ENCODE peak calls at places on chromosome 22, in eight cellular contexts. A, R, E, J, Q, I, N and K are unnamed samples.

GRCh38 chr22:20509344-20510047 is 2.1 kb downstream of the MED15 start:
- DNase-seq in Q (peak), I (peak), E (peak), A (peak), J (no peak), N (peak), R (peak), K (peak)

GRCh38 chr22:30909306-30909705 is 59.3 kb downstream of the MORC2 start:
- DNase-seq in A (no peak), E (no peak), R (no peak), I (no peak), Q (no peak), N (no peak), J (no peak), K (no peak)

GRCh38 chr22:35335468-35335867 is 35.8 kb downstream of the TOM1 start:
- DNase-seq in E (no peak), I (no peak), Q (no peak), R (no peak), J (no peak), A (no peak), N (no peak), K (no peak)

GRCh38 chr22:39946571-39947407 is 13.4 kb upstream of the TMA7B start:
- DNase-seq in R (no peak), J (no peak), A (no peak), E (no peak), Q (no peak), N (peak), I (no peak), K (no peak)

GRCh38 chr22:29308791-29309262 is 2.4 kb downstream of the GAS2L1 start:
- DNase-seq in A (peak), I (peak), J (no peak), Q (peak), E (no peak), R (peak), N (peak), K (peak)

GRCh38 chr22:33807465-33807864 is 112.8 kb downstream of the LARGE1 start:
- DNase-seq in Q (no peak), A (no peak), J (no peak), R (peak), E (no peak), I (peak), N (no peak), K (peak)

GRCh38 chr22:25663654-25664053 is 78.3 kb upstream of the MYO18B start:
- DNase-seq in A (no peak), R (no peak), E (no peak), Q (no peak), N (no peak), I (no peak), J (no peak), K (no peak)

GRCh38 chr22:50711446-50712340 is 26.3 kb upstream of the ACR start:
- DNase-seq in A (no peak), E (no peak), J (no peak), R (peak), Q (no peak), I (no peak), N (no peak), K (no peak)

GRCh38 chr22:25706197-25706596 is 35.8 kb upstream of the MYO18B start:
- DNase-seq in Q (no peak), J (no peak), R (no peak), E (no peak), I (no peak), A (no peak), N (no peak), K (no peak)

DNA sequence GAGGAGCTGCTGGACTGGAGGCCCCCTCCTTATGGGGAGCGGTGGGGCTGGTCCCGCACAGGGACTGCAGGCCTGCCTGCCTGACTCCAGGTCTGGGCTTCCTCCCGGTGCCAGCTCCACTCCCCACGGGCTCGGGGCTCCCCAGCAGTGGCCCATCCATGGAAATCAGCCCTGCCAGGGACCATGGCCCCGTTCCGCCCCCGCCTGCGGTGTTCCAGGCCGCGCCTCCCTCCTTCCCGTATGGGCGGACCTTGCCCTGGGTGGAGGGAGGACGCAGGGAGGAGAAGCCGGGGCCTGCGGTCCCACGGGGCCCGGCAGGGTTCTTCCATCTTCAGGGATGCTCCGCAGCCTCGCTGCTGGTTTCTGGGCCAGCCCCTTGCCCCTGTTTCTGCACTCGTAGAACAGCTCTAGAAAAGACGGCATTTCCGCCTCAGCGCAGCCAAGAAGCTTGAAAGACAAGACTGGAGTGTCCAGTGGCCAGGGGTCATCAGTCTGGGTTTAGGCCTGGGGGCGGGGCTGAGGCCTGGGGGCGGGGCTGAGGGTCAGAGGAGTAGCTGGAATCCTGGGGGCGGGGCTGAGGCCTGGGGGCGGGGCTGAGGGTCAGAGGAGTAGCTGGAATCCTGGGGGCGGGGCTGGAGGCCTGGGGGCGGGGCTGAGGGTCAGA is 1330.6 kb downstream of the BRD1 start:
- DNase-seq in Q (no peak), E (no peak), N (no peak), I (no peak), R (no peak), J (no peak), A (no peak), K (no peak)
- TF ChIP-seq CTCF in Q (no peak), E (no peak), N (no peak), I (no peak), R (no peak), J (no peak), A (no peak), K (no peak)

DNA sequence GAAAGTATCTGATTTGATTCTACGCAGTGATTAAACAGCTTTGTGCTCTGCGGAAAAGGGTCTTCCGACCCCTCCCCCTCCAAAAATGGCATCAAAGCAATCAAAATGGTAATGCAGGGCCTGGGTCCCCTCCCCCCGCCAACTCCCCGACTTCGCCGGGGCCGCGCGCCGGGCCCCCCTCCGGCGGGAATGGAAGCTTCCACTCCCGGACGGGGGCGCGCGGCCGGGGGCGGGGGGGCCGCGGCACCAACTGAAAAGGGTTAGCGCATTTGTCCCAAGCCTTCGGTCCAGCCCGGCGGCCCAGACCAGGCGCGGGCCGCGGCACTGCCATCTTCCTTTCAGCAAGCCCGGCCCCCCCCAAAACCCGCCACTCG is 2.9 kb downstream of the PHF21B start:
- DNase-seq in R (no peak), J (no peak), N (no peak), A (no peak), I (no peak), Q (no peak), E (no peak), K (no peak)
- H3K4me3 ChIP-seq in R (no peak), J (no peak), N (no peak), A (no peak), I (no peak), Q (no peak), E (no peak), K (no peak)

DNA sequence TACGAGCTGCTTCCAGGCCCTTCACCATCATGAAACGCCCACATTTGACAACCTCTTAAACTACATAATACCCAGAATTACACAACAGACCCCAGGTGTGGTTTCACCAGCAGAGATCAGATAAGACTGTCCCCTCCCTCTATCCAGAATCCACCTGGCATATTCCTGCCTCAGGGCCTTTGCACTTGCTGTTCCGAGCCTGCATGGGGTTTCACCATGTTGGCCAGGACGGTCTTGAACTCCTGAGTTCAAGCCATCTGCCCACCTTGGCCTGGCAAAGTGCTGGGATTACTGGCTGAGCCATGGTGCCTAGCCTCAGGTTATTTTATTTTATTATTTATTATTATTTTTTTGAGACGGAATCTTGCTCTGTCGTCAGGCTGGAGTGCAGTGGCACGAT is 73.4 kb downstream of the FBXO7 start:
- DNase-seq in E (no peak), N (no peak), I (no peak), A (no peak), Q (no peak), R (no peak), J (no peak), K (no peak)
- TF ChIP-seq CTCF in E (no peak), N (no peak), I (no peak), A (no peak), Q (no peak), R (no peak), J (no peak), K (no peak)

GRCh38 chr22:38707984-38708383 is 2.2 kb downstream of the GTPBP1 start:
- DNase-seq in Q (no peak), R (no peak), J (no peak), N (no peak), A (no peak), I (no peak), E (no peak), K (no peak)
- H3K4me3 ChIP-seq in Q (peak), R (no peak), J (no peak), N (peak), A (no peak), I (no peak), E (no peak), K (no peak)

GRCh38 chr22:32476804-32477203 is 2.2 kb downstream of the FBXO7 start:
- DNase-seq in A (no peak), J (no peak), R (no peak), I (no peak), E (no peak), N (no peak), Q (no peak), K (no peak)

GRCh38 chr22:32476286-32476685 is 1.7 kb downstream of the FBXO7 start:
- DNase-seq in A (no peak), J (no peak), R (no peak), I (no peak), E (no peak), N (peak), Q (no peak), K (no peak)

GRCh38 chr22:32473388-32473952 is 1.1 kb upstream of the FBXO7 start:
- DNase-seq in I (peak), N (peak), A (peak), E (no peak), Q (peak), R (peak), J (peak), K (peak)

GRCh38 chr22:32475428-32476010 is 908 bp downstream of the FBXO7 start:
- DNase-seq in J (peak), I (peak), A (peak), E (no peak), Q (peak), N (peak), R (no peak), K (no peak)

GRCh38 chr22:32474635-32475427 is at the start of gene FBXO7:
- DNase-seq in R (peak), J (peak), I (peak), N (peak), Q (peak), A (peak), E (no peak), K (peak)
- TF ChIP-seq CTCF in R (peak), J (peak), I (peak), N (no peak), Q (no peak), A (peak), E (peak), K (peak)

GRCh38 chr22:41216984-41217383 is 11.9 kb downstream of the L3MBTL2 start:
- DNase-seq in J (no peak), E (no peak), N (no peak), A (peak), R (peak), I (peak), Q (no peak), K (no peak)
- H3K4me3 ChIP-seq in J (no peak), E (no peak), N (no peak), A (peak), R (no peak), I (peak), Q (no peak), K (no peak)

GRCh38 chr22:27152883-27153282 is 495.5 kb downstream of the MIAT start:
- DNase-seq in A (no peak), E (no peak), J (no peak), N (no peak), R (no peak), Q (no peak), I (no peak), K (no peak)

GRCh38 chr22:27149886-27150529 is 492.6 kb downstream of the MIAT start:
- DNase-seq in Q (no peak), J (no peak), I (no peak), R (peak), E (no peak), A (no peak), N (no peak), K (peak)

GRCh38 chr22:27152033-27152432 is 494.6 kb downstream of the MIAT start:
- DNase-seq in A (no peak), R (no peak), N (no peak), J (no peak), E (no peak), Q (no peak), I (no peak), K (peak)

GRCh38 chr22:27150530-27150909 is 493.1 kb downstream of the MIAT start:
- DNase-seq in Q (no peak), A (peak), I (no peak), J (no peak), R (no peak), E (no peak), N (peak), K (no peak)

DNA sequence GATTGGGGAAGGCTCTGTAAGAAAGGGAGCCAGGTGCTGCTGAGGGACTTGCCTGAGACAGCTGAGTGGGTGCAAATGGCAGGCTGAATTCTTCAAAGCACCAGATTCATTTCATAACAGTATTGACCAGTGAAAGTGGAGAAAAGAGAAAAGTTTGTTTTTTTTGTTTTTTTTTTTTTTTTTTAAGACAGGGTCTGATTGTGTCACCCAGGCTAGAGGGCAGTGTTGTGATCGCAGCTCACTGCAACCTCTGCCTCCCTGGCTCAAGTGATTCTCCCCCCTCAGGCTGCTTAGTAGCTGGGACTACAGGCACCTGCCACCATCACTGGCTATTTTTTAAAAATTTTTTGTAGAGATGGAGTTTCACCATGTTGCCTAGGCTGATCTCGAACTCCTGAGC is 494.0 kb downstream of the MIAT start:
- DNase-seq in R (no peak), J (no peak), I (no peak), Q (no peak), N (no peak), A (no peak), E (no peak), K (no peak)
- TF ChIP-seq CTCF in R (no peak), J (peak), I (no peak), Q (no peak), N (no peak), A (no peak), E (no peak), K (peak)

GRCh38 chr22:17778412-17778976 is 4.2 kb upstream of the BID start:
- DNase-seq in N (no peak), Q (no peak), I (no peak), A (no peak), R (no peak), J (no peak), E (no peak), K (no peak)

GRCh38 chr22:17777717-17778044 is 3.4 kb upstream of the BID start:
- DNase-seq in Q (no peak), A (no peak), J (no peak), R (no peak), N (no peak), E (no peak), I (no peak), K (no peak)

GRCh38 chr22:17774928-17775675 is 833 bp upstream of the BID start:
- DNase-seq in R (no peak), Q (no peak), A (no peak), J (no peak), I (no peak), N (no peak), E (no peak), K (no peak)

GRCh38 chr22:17775781-17776470 is 1.7 kb upstream of the BID start:
- DNase-seq in A (no peak), J (no peak), I (no peak), E (no peak), Q (no peak), N (no peak), R (no peak), K (no peak)

DNA sequence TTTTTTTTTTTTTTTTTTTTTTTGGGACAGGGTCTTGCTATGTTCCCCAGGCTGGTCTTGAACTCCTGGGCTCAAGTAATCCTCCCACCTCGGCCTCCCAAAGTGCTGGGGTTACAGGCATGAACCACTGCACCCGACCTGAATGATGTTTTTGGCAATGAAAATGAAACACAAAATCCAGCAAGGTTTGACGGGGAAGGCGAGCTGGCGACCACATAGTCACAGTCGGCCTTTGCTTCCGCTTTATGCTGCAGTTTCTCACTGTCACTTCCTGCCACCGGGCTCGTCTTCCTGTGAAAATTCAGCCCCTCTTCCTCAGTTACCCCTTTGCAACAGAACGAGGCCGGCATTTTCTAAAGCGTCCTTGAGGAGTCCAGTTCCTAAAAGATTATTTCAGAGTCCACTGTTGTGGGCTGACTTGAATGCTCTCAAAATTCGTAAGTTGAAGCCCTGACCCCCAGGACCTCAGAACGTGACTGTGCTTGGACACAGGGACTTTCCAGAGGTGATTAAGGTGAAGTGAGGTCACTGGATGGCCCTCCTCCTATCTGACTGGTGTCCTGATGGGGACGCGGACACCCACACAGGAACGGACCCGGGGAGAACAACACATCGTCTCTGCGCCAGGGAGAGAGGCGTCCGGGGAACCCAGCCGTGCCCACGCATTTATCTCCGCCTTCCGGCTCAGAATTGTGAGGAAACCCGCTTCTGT is 2.9 kb upstream of the BID start:
- DNase-seq in N (peak), E (no peak), R (no peak), J (no peak), I (no peak), A (no peak), Q (no peak), K (no peak)
- H3K4me3 ChIP-seq in N (peak), E (no peak), R (peak), J (no peak), I (no peak), A (no peak), Q (no peak), K (no peak)

GRCh38 chr22:42585096-42585495 is 29.6 kb downstream of the POLDIP3 start:
- DNase-seq in A (no peak), I (no peak), N (no peak), R (no peak), Q (no peak), E (no peak), J (no peak), K (no peak)

GRCh38 chr22:42582987-42583386 is 29.2 kb downstream of the SERHL2 start:
- DNase-seq in J (no peak), N (no peak), I (no peak), Q (no peak), R (no peak), E (no peak), A (no peak), K (no peak)

GRCh38 chr22:42577623-42578240 is 24.0 kb downstream of the SERHL2 start:
- DNase-seq in J (no peak), E (no peak), Q (no peak), I (no peak), R (no peak), A (no peak), N (no peak), K (no peak)

GRCh38 chr22:42584364-42584940 is 30.2 kb downstream of the POLDIP3 start:
- DNase-seq in Q (no peak), I (no peak), J (no peak), E (no peak), N (no peak), A (no peak), R (no peak), K (no peak)

GRCh38 chr22:42581762-42582716 is 28.3 kb downstream of the SERHL2 start:
- DNase-seq in A (peak), N (peak), Q (peak), E (no peak), J (peak), I (peak), R (peak), K (peak)
- TF ChIP-seq CTCF in A (no peak), N (no peak), Q (no peak), E (no peak), J (no peak), I (no peak), R (no peak), K (no peak)

DNA sequence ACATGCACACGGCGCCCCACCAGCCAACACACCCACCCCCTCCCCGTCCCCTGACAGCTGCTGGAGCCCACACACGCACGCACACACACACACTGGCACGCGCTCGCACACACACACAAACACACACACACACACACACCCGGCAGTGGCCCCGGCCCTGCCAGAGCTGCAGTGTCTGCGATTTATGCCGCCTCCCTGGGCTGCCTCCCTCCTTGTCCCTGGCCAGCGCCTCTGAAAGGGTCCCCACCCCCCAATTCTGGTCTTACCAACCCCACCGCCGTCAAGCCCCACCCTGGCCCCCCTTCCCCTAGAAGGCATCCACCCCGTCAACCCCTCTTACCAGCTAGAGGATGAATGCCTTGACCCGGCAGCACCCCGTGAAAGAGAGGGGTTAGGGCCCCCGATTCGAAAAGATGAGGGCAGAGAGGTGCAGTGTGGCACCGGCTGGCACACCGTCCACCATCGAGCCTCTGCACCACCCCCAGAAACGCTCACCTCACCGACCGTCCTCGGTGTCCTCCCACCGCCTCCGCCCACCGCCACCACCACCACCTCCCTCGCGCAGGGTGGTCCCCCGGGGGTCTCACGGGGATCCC is 649 bp downstream of the ELFN2 start:
- DNase-seq in R (no peak), J (no peak), A (no peak), N (no peak), E (no peak), Q (no peak), I (no peak), K (no peak)
- H3K4me3 ChIP-seq in R (peak), J (peak), A (peak), N (no peak), E (peak), Q (peak), I (peak), K (peak)